ENCODE peak calls at places on chromosomes 1 and 21, in eight cellular contexts. One of them, this sample, is unnamed.

GRCh38 chr21:41684381-41685245 is 82.2 kb downstream of the RIPK4 start:
- DNase-seq in ovary: peak; percentile 51
- DNase-seq in activated B cell treated with CpG ODN at 0.5 μM for 24 hours: no peak
- DNase-seq in ELR: peak; percentile 72
- DNase-seq in MV-4-11: no peak
- DNase-seq in GM04504: peak; percentile 53
- DNase-seq in lower lobe of right lung: no peak
- DNase-seq in hypothalamus: no peak
- DNase-seq in this sample: no peak

GRCh38 chr1:2073382-2074230 is 23.4 kb downstream of the PRKCZ start:
- DNase-seq in activated B cell treated with CpG ODN at 0.5 μM for 24 hours: no peak
- DNase-seq in ovary: no peak
- DNase-seq in lower lobe of right lung: no peak
- DNase-seq in hypothalamus: peak; percentile 29
- DNase-seq in MV-4-11: no peak
- DNase-seq in GM04504: peak; percentile 19
- DNase-seq in ELR: peak; percentile 55
- DNase-seq in this sample: no peak

GRCh38 chr1:155081472-155082300 is 3.0 kb downstream of the EFNA3 start:
- DNase-seq in ovary: no peak
- DNase-seq in hypothalamus: no peak
- DNase-seq in MV-4-11: no peak
- DNase-seq in ELR: no peak
- DNase-seq in activated B cell treated with CpG ODN at 0.5 μM for 24 hours: peak; percentile 31
- DNase-seq in GM04504: no peak
- DNase-seq in lower lobe of right lung: no peak
- DNase-seq in this sample: no peak

GRCh38 chr1:201531551-201532425 is 7.1 kb upstream of the NAV1 start:
- DNase-seq in ovary: no peak
- DNase-seq in GM04504: no peak
- DNase-seq in activated B cell treated with CpG ODN at 0.5 μM for 24 hours: no peak
- DNase-seq in hypothalamus: no peak
- DNase-seq in lower lobe of right lung: no peak
- DNase-seq in MV-4-11: peak; percentile 29
- DNase-seq in ELR: no peak
- DNase-seq in this sample: no peak

GRCh38 chr1:205368478-205368877 is 11.8 kb upstream of the KLHDC8A start:
- DNase-seq in MV-4-11: no peak
- DNase-seq in hypothalamus: no peak
- DNase-seq in GM04504: no peak
- DNase-seq in ovary: no peak
- DNase-seq in activated B cell treated with CpG ODN at 0.5 μM for 24 hours: no peak
- DNase-seq in ELR: no peak
- DNase-seq in lower lobe of right lung: no peak
- DNase-seq in this sample: no peak

GRCh38 chr1:4655674-4656532 is 1.5 kb downstream of the AJAP1 start:
- DNase-seq in activated B cell treated with CpG ODN at 0.5 μM for 24 hours: no peak
- DNase-seq in GM04504: peak; percentile 61
- DNase-seq in lower lobe of right lung: no peak
- DNase-seq in MV-4-11: peak; percentile 71
- DNase-seq in ELR: peak; percentile 26
- DNase-seq in ovary: peak; percentile 81
- DNase-seq in hypothalamus: peak; percentile 46
- DNase-seq in this sample: no peak

GRCh38 chr1:110288111-110288510 is 51.1 kb upstream of the RBM15 start:
- DNase-seq in ELR: peak; percentile 31
- DNase-seq in lower lobe of right lung: no peak
- DNase-seq in MV-4-11: no peak
- DNase-seq in hypothalamus: no peak
- DNase-seq in GM04504: no peak
- DNase-seq in ovary: no peak
- DNase-seq in activated B cell treated with CpG ODN at 0.5 μM for 24 hours: no peak
- DNase-seq in this sample: no peak

GRCh38 chr1:55559802-55560201 is 344.6 kb upstream of the USP24 start:
- DNase-seq in GM04504: no peak
- DNase-seq in MV-4-11: no peak
- DNase-seq in activated B cell treated with CpG ODN at 0.5 μM for 24 hours: no peak
- DNase-seq in ovary: no peak
- DNase-seq in ELR: no peak
- DNase-seq in lower lobe of right lung: no peak
- DNase-seq in hypothalamus: no peak
- DNase-seq in this sample: no peak

GRCh38 chr1:161038523-161039153 is at the start of gene TSTD1:
- DNase-seq in ovary: peak; percentile 66
- DNase-seq in activated B cell treated with CpG ODN at 0.5 μM for 24 hours: peak; percentile 80
- DNase-seq in ELR: no peak
- DNase-seq in GM04504: no peak
- DNase-seq in MV-4-11: no peak
- DNase-seq in hypothalamus: no peak
- DNase-seq in lower lobe of right lung: peak; percentile 90
- DNase-seq in this sample: peak; percentile 70